ENCODE peak calls at places on chromosomes 3 and 15, in ten cellular contexts. B is activated CD8-positive, alpha-beta memory T cell treated with anti-CD3 and anti-CD28 coated beads, Interleukin-2, amount 50 U/mL, for 48 hours; X is HT-29; F is Karpas-422; J is activated T-helper 1 cell treated with anti-CD3 and anti-CD28 coated beads, Interleukin-2, amount 50 U/mL, for 16 hours; O is NT2/D1; S is AG20443; M is neural crest cell; H is activated CD4-positive, alpha-beta T cell treated with anti-CD3 and anti-CD28 coated beads, Interleukin-2, amount 50 U/mL, for 24 hours; I is stimulated activated naive CD8-positive, alpha-beta T cell treated with anti-CD3 and anti-CD28 coated beads, Interleukin-15, amount 100 ng/mL, for 72 hours. V is an unnamed sample.

GRCh38 chr3:176919836-176920760 is 277.2 kb downstream of the TBL1XR1 start:
- DNase-seq in B (no peak), X (peak), F (no peak), J (no peak), O (no peak), S (no peak), M (no peak), H (no peak), I (no peak), V (peak)

GRCh38 chr3:73868688-73869315 is 244.1 kb upstream of the PDZRN3 start:
- DNase-seq in B (no peak), X (peak), F (no peak), J (no peak), O (peak), S (peak), M (peak), H (no peak), I (no peak), V (peak)

GRCh38 chr3:185469542-185469941 is 29.3 kb downstream of the TMEM41A start:
- DNase-seq in B (no peak), X (no peak), F (no peak), J (no peak), O (no peak), S (no peak), M (no peak), H (no peak), I (no peak), V (no peak)

GRCh38 chr3:34837848-34838741 is 801.2 kb upstream of the ARPP21 start:
- DNase-seq in B (no peak), X (no peak), F (no peak), J (no peak), O (no peak), S (no peak), M (no peak), H (no peak), I (no peak), V (no peak)

GRCh38 chr3:195754141-195754540 is 33.4 kb downstream of the MUC20 start:
- DNase-seq in B (no peak), X (no peak), F (no peak), J (no peak), O (no peak), S (no peak), M (no peak), H (no peak), I (no peak), V (no peak)

GRCh38 chr3:6439824-6440223 is 421.1 kb upstream of the GRM7 start:
- DNase-seq in B (no peak), X (no peak), F (no peak), J (no peak), O (no peak), S (no peak), M (no peak), H (no peak), I (no peak), V (no peak)

GRCh38 chr3:143207338-143207961 is 87.9 kb downstream of the CHST2 start:
- DNase-seq in B (no peak), X (no peak), F (peak), J (no peak), O (no peak), S (peak), M (no peak), H (no peak), I (peak), V (peak)

GRCh38 chr15:64574220-64574994 is 114.0 kb downstream of the ZNF609 start:
- DNase-seq in B (no peak), X (no peak), F (peak), J (no peak), O (no peak), S (peak), M (no peak), H (no peak), I (no peak), V (peak)

GRCh38 chr3:122880624-122881023 is 85.8 kb downstream of the SLC49A4 start:
- DNase-seq in B (no peak), X (no peak), F (peak), J (no peak), O (no peak), S (no peak), M (no peak), H (no peak), I (no peak), V (no peak)

GRCh38 chr15:65920825-65921309 is 51.6 kb downstream of the RAB11A start:
- DNase-seq in B (no peak), X (no peak), F (no peak), J (no peak), O (no peak), S (peak), M (no peak), H (no peak), I (no peak), V (no peak)

GRCh38 chr15:74780983-74781672 is 752 bp upstream of the CSK start:
- DNase-seq in B (no peak), X (no peak), F (peak), J (no peak), O (no peak), S (no peak), M (no peak), H (no peak), I (peak), V (peak)

GRCh38 chr15:50828610-50829206 is 63.2 kb upstream of the SPPL2A start:
- DNase-seq in B (no peak), X (peak), F (no peak), J (no peak), O (peak), S (peak), M (no peak), H (no peak), I (no peak), V (peak)

GRCh38 chr3:172061724-172062184 is 22.4 kb downstream of the FNDC3B start:
- DNase-seq in B (no peak), X (peak), F (peak), J (no peak), O (no peak), S (no peak), M (no peak), H (no peak), I (no peak), V (no peak)

GRCh38 chr3:196288141-196288460 is 575 bp upstream of the PCYT1A start:
- DNase-seq in B (no peak), X (no peak), F (peak), J (no peak), O (no peak), S (no peak), M (no peak), H (no peak), I (no peak), V (peak)

GRCh38 chr3:126394179-126394976 is at the start of gene CFAP100:
- DNase-seq in B (no peak), X (no peak), F (no peak), J (no peak), O (no peak), S (peak), M (peak), H (no peak), I (no peak), V (no peak)

GRCh38 chr3:152270145-152270870 is 1.6 kb downstream of the MBNL1 start:
- DNase-seq in B (no peak), X (peak), F (no peak), J (no peak), O (no peak), S (no peak), M (no peak), H (no peak), I (no peak), V (peak)

GRCh38 chr3:37640636-37641375 is 220.9 kb upstream of the CTDSPL start:
- DNase-seq in B (no peak), X (no peak), F (no peak), J (no peak), O (no peak), S (no peak), M (no peak), H (no peak), I (no peak), V (no peak)

GRCh38 chr3:111712294-111713180 is 117.4 kb upstream of the ZBED2 start:
- DNase-seq in B (no peak), X (no peak), F (peak), J (peak), O (no peak), S (peak), M (no peak), H (no peak), I (no peak), V (no peak)

GRCh38 chr3:42394579-42395288 is 15.7 kb downstream of the LYZL4 start:
- DNase-seq in B (no peak), X (no peak), F (no peak), J (no peak), O (no peak), S (no peak), M (no peak), H (no peak), I (no peak), V (no peak)

GRCh38 chr3:54862526-54862925 is 65.3 kb downstream of the LRTM1 start:
- DNase-seq in B (no peak), X (no peak), F (no peak), J (no peak), O (no peak), S (peak), M (no peak), H (no peak), I (no peak), V (peak)

GRCh38 chr15:101137312-101137940 is 114.4 kb downstream of the CHSY1 start:
- DNase-seq in B (no peak), X (no peak), F (no peak), J (no peak), O (no peak), S (no peak), M (no peak), H (no peak), I (peak), V (no peak)

GRCh38 chr3:97763586-97764148 is 891 bp upstream of the ARL6 start:
- DNase-seq in B (no peak), X (no peak), F (no peak), J (no peak), O (no peak), S (no peak), M (no peak), H (no peak), I (no peak), V (no peak)

GRCh38 chr3:70612920-70613319 is 300.5 kb upstream of the MDFIC2 start:
- DNase-seq in B (no peak), X (no peak), F (no peak), J (no peak), O (no peak), S (no peak), M (no peak), H (no peak), I (no peak), V (no peak)

GRCh38 chr3:177640319-177640997 is 443.2 kb upstream of the TBL1XR1 start:
- DNase-seq in B (no peak), X (no peak), F (no peak), J (no peak), O (no peak), S (no peak), M (no peak), H (no peak), I (no peak), V (no peak)

GRCh38 chr3:48157950-48158376 is 30.3 kb downstream of the CDC25A start:
- DNase-seq in B (peak), X (peak), F (peak), J (peak), O (peak), S (peak), M (peak), H (peak), I (peak), V (peak)

GRCh38 chr3:128052831-128053419 is 688 bp downstream of the SEC61A1 start:
- DNase-seq in B (no peak), X (peak), F (no peak), J (no peak), O (no peak), S (no peak), M (no peak), H (no peak), I (no peak), V (no peak)

GRCh38 chr3:64432870-64433269 is 207.6 kb upstream of the PRICKLE2 start:
- DNase-seq in B (no peak), X (no peak), F (no peak), J (no peak), O (no peak), S (no peak), M (no peak), H (no peak), I (no peak), V (no peak)

GRCh38 chr3:20023663-20024417 is 11.8 kb upstream of the PP2D1 start:
- DNase-seq in B (no peak), X (no peak), F (no peak), J (no peak), O (no peak), S (no peak), M (no peak), H (no peak), I (no peak), V (no peak)

GRCh38 chr3:14274537-14274936 is 95.9 kb downstream of the LSM3 start:
- DNase-seq in B (no peak), X (no peak), F (peak), J (no peak), O (no peak), S (no peak), M (no peak), H (no peak), I (no peak), V (no peak)

GRCh38 chr15:25844981-25845680 is 18.0 kb downstream of the ATP10A start:
- DNase-seq in B (no peak), X (no peak), F (no peak), J (no peak), O (no peak), S (peak), M (no peak), H (no peak), I (no peak), V (no peak)

GRCh38 chr3:53773586-53774368 is 72.4 kb downstream of the CHDH start:
- DNase-seq in B (no peak), X (no peak), F (no peak), J (no peak), O (no peak), S (peak), M (no peak), H (no peak), I (no peak), V (peak)

V was measured in EL.